ENCODE peak calls at places on chromosomes 6 and 20, in six cellular contexts. X is transverse colon; W is effector CD4-positive, alpha-beta T cell; Q is HEK293T; H is HTR-8/SVneo; G is EL. Z is an unnamed sample.

GRCh38 chr20:24775966-24776365 is 173.1 kb upstream of the CST7 start:
- DNase-seq in X (no peak), W (no peak), Q (no peak), H (no peak), G (no peak), Z (no peak)

GRCh38 chr6:68572525-68572924 is 62.6 kb upstream of the ADGRB3 start:
- DNase-seq in X (no peak), W (no peak), Q (peak), H (no peak), G (no peak), Z (no peak)

GRCh38 chr20:20823469-20823868 is 111.0 kb upstream of the RALGAPA2 start:
- DNase-seq in X (no peak), W (no peak), Q (no peak), H (no peak), G (no peak), Z (no peak)

GRCh38 chr6:155708100-155708499 is 252.5 kb upstream of the NOX3 start:
- DNase-seq in X (no peak), W (no peak), Q (no peak), H (no peak), G (no peak), Z (no peak)

GRCh38 chr6:40733770-40734396 is 146.7 kb upstream of the LRFN2 start:
- DNase-seq in X (no peak), W (no peak), Q (no peak), H (no peak), G (no peak), Z (no peak)

GRCh38 chr20:7993703-7994102 is 25.9 kb downstream of the TMX4 start:
- DNase-seq in X (no peak), W (no peak), Q (no peak), H (no peak), G (no peak), Z (no peak)

GRCh38 chr6:42217165-42217522 is 517 bp downstream of the MRPS10 start:
- DNase-seq in X (no peak), W (no peak), Q (no peak), H (no peak), G (no peak), Z (no peak)

GRCh38 chr6:150683320-150683719 is 83.6 kb downstream of the PLEKHG1 start:
- DNase-seq in X (no peak), W (no peak), Q (no peak), H (no peak), G (no peak), Z (no peak)

GRCh38 chr20:1934578-1935573 is 39.7 kb downstream of the SIRPA start:
- DNase-seq in X (no peak), W (no peak), Q (no peak), H (no peak), G (peak), Z (no peak)

GRCh38 chr20:15942130-15942529 is 631.1 kb downstream of the KIF16B start:
- DNase-seq in X (no peak), W (no peak), Q (no peak), H (no peak), G (peak), Z (peak)

GRCh38 chr20:61731363-61732181 is 334.1 kb downstream of the TAF4 start:
- DNase-seq in X (no peak), W (no peak), Q (no peak), H (peak), G (peak), Z (no peak)

GRCh38 chr20:62921119-62921687 is 5.1 kb downstream of the DIDO1 start:
- DNase-seq in X (peak), W (peak), Q (peak), H (peak), G (peak), Z (no peak)

GRCh38 chr6:116265081-116265829 is 11.4 kb upstream of the TSPYL4 start:
- DNase-seq in X (no peak), W (no peak), Q (no peak), H (no peak), G (peak), Z (no peak)

Z was measured in kidney epithelial cell.